ENCODE peak calls at places on chromosomes 5 and 9, in seven cellular contexts. F, H, C, G, M, I and U are unnamed samples.

GRCh38 chr5:139394123-139394653 is 716 bp downstream of the PROB1 start:
- DNase-seq in I (peak; percentile 64), C (no peak), G (peak; percentile 74), M (peak; percentile 61), H (peak; percentile 25), F (no peak), U (no peak)

GRCh38 chr5:142360607-142361120 is 35.8 kb upstream of the SPRY4 start:
- DNase-seq in F (no peak), H (no peak), I (peak; percentile 91), G (peak; percentile 90), M (peak; percentile 65), C (peak; percentile 71), U (no peak)

GRCh38 chr9:120480707-120481106 is 99.3 kb downstream of the CDK5RAP2 start:
- DNase-seq in F (no peak), C (no peak), H (no peak), M (no peak), G (no peak), I (no peak), U (no peak)

GRCh38 chr5:12016149-12016740 is 112.0 kb upstream of the CTNND2 start:
- DNase-seq in H (peak; percentile 20), C (no peak), I (peak; percentile 37), F (no peak), M (peak; percentile 28), G (peak; percentile 65), U (no peak)

GRCh38 chr9:69283003-69283402 is 42.0 kb upstream of the ENTREP1 start:
- DNase-seq in I (no peak), M (no peak), F (no peak), H (no peak), C (no peak), G (peak; percentile 61), U (peak; percentile 66)

GRCh38 chr9:134059661-134060395 is 8.0 kb downstream of the BRD3 start:
- DNase-seq in C (no peak), G (no peak), H (peak; percentile 33), F (no peak), I (no peak), M (peak; percentile 24), U (no peak)

GRCh38 chr5:104793031-104793430 is 1230.4 kb upstream of the NUDT12 start:
- DNase-seq in H (peak; percentile 36), M (no peak), F (no peak), C (no peak), I (peak; percentile 74), G (no peak), U (no peak)

GRCh38 chr9:22008662-22009562 is at the start of gene CDKN2B:
- DNase-seq in M (peak; percentile 95), I (peak; percentile 97), H (peak; percentile 100), F (no peak), C (peak; percentile 94), G (peak; percentile 96), U (peak; percentile 91)

GRCh38 chr5:61200582-61201155 is 38.4 kb upstream of the SMIM15 start:
- DNase-seq in C (peak; percentile 26), H (no peak), I (no peak), G (peak; percentile 42), F (no peak), M (peak; percentile 34), U (no peak)

GRCh38 chr9:125066839-125067619 is 76.3 kb downstream of the SCAI start:
- DNase-seq in M (no peak), I (peak; percentile 59), F (no peak), H (peak; percentile 4), C (peak; percentile 47), G (peak; percentile 20), U (no peak)

GRCh38 chr5:175809531-175810121 is 61.8 kb upstream of the CPLX2 start:
- DNase-seq in F (no peak), H (peak; percentile 7), M (no peak), C (peak; percentile 86), G (peak; percentile 90), I (peak; percentile 53), U (no peak)

GRCh38 chr9:1647776-1648175 is 367.4 kb upstream of the SMARCA2 start:
- DNase-seq in F (no peak), G (peak; percentile 81), I (no peak), M (no peak), H (peak; percentile 64), C (no peak), U (no peak)

GRCh38 chr5:91311697-91312501 is 71.2 kb downstream of the ARRDC3 start:
- DNase-seq in H (peak; percentile 42), G (peak; percentile 71), M (no peak), C (peak; percentile 99), F (no peak), I (peak; percentile 98), U (no peak)

GRCh38 chr9:38692707-38693106 is 27.2 kb downstream of the FAM240B start:
- DNase-seq in M (no peak), G (no peak), F (no peak), C (no peak), H (no peak), I (no peak), U (no peak)

GRCh38 chr5:176653401-176653800 is 6.1 kb downstream of the TSPAN17 start:
- DNase-seq in I (no peak), F (no peak), H (no peak), C (peak; percentile 68), G (no peak), M (no peak), U (no peak)

GRCh38 chr5:140298183-140298601 is 4.7 kb downstream of the PFDN1 start:
- DNase-seq in I (peak; percentile 70), H (no peak), F (no peak), M (no peak), C (peak; percentile 88), G (peak; percentile 85), U (no peak)

GRCh38 chr5:129904667-129905466 is 602 bp downstream of the CHSY3 start:
- DNase-seq in I (peak; percentile 45), M (peak; percentile 34), F (no peak), G (no peak), C (no peak), H (peak; percentile 43), U (peak; percentile 21)

GRCh38 chr9:21002040-21002439 is 29.4 kb downstream of the HACD4 start:
- DNase-seq in F (no peak), G (no peak), H (no peak), C (no peak), M (no peak), I (no peak), U (no peak)

GRCh38 chr5:163440954-163441353 is 3.6 kb downstream of the CCNG1 start:
- DNase-seq in I (no peak), H (no peak), M (no peak), G (no peak), C (no peak), F (no peak), U (no peak)

GRCh38 chr5:51381801-51382507 is 1.3 kb upstream of the ISL1 start:
- DNase-seq in M (no peak), F (no peak), I (peak; percentile 69), H (peak; percentile 12), C (no peak), G (peak; percentile 87), U (peak; percentile 20)

GRCh38 chr9:114138537-114138936 is 16.8 kb upstream of the COL27A1 start:
- DNase-seq in G (no peak), F (no peak), I (no peak), H (peak; percentile 73), C (no peak), M (no peak), U (no peak)

GRCh38 chr9:82466616-82467251 is 478.2 kb downstream of the SPATA31D1 start:
- DNase-seq in H (peak; percentile 28), F (peak; percentile 44), G (peak; percentile 81), C (peak; percentile 4), M (peak; percentile 81), I (peak; percentile 66), U (peak; percentile 41)

GRCh38 chr9:4671737-4672136 is 5.5 kb upstream of the SPATA6L start:
- DNase-seq in I (no peak), F (no peak), H (no peak), G (no peak), C (no peak), M (no peak), U (no peak)

GRCh38 chr9:4670591-4670990 is 4.3 kb upstream of the SPATA6L start:
- DNase-seq in I (no peak), F (no peak), M (no peak), H (no peak), G (no peak), C (no peak), U (no peak)

GRCh38 chr9:4677392-4677791 is 2.0 kb upstream of the CDC37L1 start:
- DNase-seq in F (no peak), C (no peak), I (no peak), M (no peak), G (no peak), H (no peak), U (no peak)

GRCh38 chr9:4678679-4679267 is 596 bp upstream of the CDC37L1 start:
- DNase-seq in M (no peak), C (peak; percentile 19), F (no peak), I (peak; percentile 54), G (peak; percentile 55), H (peak; percentile 47), U (peak; percentile 12)

GRCh38 chr9:4674783-4675182 is 4.6 kb upstream of the CDC37L1 start:
- DNase-seq in F (no peak), G (no peak), I (peak; percentile 70), C (peak; percentile 95), M (no peak), H (no peak), U (no peak)
- H3K18ac ChIP-seq in F (no peak overlapping the region), G (no peak overlapping the region), I (no peak overlapping the region), C (no peak overlapping the region), M (no peak overlapping the region), H (no peak overlapping the region), U (no peak overlapping the region)

DNA sequence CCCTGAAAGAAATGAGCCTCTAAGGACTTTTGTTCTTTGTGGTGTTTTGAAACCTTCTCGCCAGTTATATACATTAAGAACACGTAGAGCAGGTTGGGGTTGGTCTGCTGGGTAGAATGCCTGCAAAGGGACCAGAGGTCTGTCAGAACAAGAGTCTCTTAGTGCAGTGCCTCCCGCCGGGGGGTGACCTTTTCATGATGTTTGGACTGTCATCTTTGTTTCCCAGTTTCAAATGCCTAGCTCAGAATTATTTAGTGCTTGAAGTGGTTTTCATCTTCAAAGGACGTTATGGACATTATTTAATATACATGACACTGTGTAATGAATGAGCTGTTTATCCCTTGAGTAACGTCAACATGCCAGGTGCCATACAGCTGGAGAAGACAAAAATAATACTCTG is 17.0 kb downstream of the TRIO start:
- DNase-seq in G (no peak), I (no peak), M (no peak), F (no peak), H (no peak), C (no peak), U (no peak)
- H3K4me1 ChIP-seq in G (peaks cover 14% of the 10 kb centered on the region), I (peaks cover 23% of the 10 kb centered on the region), M (peaks cover 13% of the 10 kb centered on the region), F (peaks cover 15% of the 10 kb centered on the region), H (peaks cover 21% of the 10 kb centered on the region), C (peaks cover 31% of the 10 kb centered on the region), U (peaks cover 17% of the 10 kb centered on the region)

GRCh38 chr5:14590949-14591348 is 9.4 kb downstream of the OTULINL start:
- DNase-seq in H (no peak), M (no peak), F (no peak), G (no peak), C (no peak), I (no peak), U (no peak)
- H3K4me2 ChIP-seq in H (no peak overlapping the region), M (no peak overlapping the region), F (no peak overlapping the region), G (no peak overlapping the region), C (no peak overlapping the region), I (no peak overlapping the region), U (no peak overlapping the region)

DNA sequence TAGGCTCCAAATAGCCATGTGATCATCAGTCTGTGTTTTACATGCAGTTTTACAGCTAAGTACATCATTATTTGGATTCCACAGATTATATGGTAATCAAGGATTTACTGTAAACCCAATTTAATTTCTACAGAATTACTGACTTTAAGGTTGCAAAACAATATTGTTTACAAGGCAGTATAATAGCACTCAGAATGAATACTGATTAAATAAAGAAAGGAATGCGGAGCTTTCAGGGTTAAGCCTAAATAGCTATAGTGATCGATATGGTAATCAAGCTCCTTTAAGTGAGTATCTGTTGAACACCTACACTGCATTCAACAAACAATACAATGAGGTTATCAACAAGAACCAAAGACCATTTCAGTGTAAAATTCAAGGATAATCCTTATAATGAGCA is 64.3 kb downstream of the DMAC1 start:
- DNase-seq in H (no peak), C (no peak), M (no peak), G (no peak), I (no peak), F (no peak), U (no peak)
- H3K18ac ChIP-seq in H (no peak overlapping the region), C (no peak overlapping the region), M (no peak overlapping the region), G (no peak overlapping the region), I (no peak overlapping the region), F (no peak overlapping the region), U (no peak overlapping the region)